ENCODE peak calls at places on chromosomes 1 and 21, in four cellular contexts. V, N, R and H are unnamed samples.

GRCh38 chr1:150981805-150982712 is at the start of gene ANXA9:
- DNase-seq in R (peak; percentile 51), N (no peak), V (no peak), H (no peak)

GRCh38 chr1:49190138-49190537 is 413.4 kb upstream of the BEND5 start:
- DNase-seq in R (no peak), N (no peak), V (no peak), H (no peak)

GRCh38 chr1:151251656-151252470 is 2.7 kb upstream of the PSMD4 start:
- DNase-seq in V (peak; percentile 46), N (peak; percentile 31), R (peak; percentile 90), H (no peak)

GRCh38 chr1:237556911-237557310 is 333.8 kb downstream of the ZP4 start:
- DNase-seq in R (no peak), N (no peak), V (no peak), H (no peak)

GRCh38 chr1:223712856-223713494 is 636 bp downstream of the CAPN2 start:
- DNase-seq in N (peak; percentile 47), V (no peak), R (peak; percentile 58), H (peak; percentile 28)

GRCh38 chr1:16090076-16090826 is 16.8 kb upstream of the FAM131C start:
- DNase-seq in N (no peak), V (no peak), R (no peak), H (no peak)

GRCh38 chr21:33011462-33011861 is 14.3 kb upstream of the OLIG2 start:
- DNase-seq in V (no peak), R (peak; percentile 95), N (no peak), H (peak; percentile 45)

GRCh38 chr1:239237912-239238311 is 148.5 kb upstream of the CHRM3 start:
- DNase-seq in V (no peak), R (no peak), N (no peak), H (no peak)

GRCh38 chr1:227844320-227845114 is 29.0 kb downstream of the PRSS38 start:
- DNase-seq in V (no peak), R (no peak), N (no peak), H (no peak)

GRCh38 chr1:52127181-52128175 is 14.4 kb upstream of the ZFYVE9 start:
- DNase-seq in R (peak; percentile 71), V (no peak), N (no peak), H (peak; percentile 36)

GRCh38 chr1:43044572-43045361 is 86.1 kb upstream of the SLC2A1 start:
- DNase-seq in V (no peak), R (no peak), N (no peak), H (no peak)
- H3K4me1 ChIP-seq in V (no peaks in the 10 kb centered on the region), R (no peaks in the 10 kb centered on the region), N (peaks cover 5% of the 10 kb centered on the region), H (no peaks in the 10 kb centered on the region)

DNA sequence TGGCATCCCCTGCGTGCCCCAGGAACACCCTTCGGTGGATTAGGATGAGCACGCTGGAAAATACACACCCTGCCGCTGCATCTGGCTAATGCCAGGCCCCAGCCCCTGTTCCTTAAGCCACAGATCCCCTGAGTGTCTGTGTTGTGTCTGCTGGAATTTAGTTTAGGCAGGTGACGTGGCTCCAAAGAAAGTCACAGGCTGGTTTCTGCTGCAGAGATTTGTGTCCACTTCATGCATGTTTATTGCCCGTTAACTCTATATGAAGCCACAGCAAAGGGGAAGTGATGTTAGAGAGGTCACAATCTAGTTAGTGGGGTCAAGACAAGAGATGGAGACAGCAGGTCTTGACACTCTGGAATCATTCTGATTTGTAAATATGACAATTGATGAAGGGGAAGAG is 120.1 kb upstream of the IRF2BP2 start:
- DNase-seq in R (no peak), N (no peak), V (no peak), H (no peak)
- H3K4me1 ChIP-seq in R (peaks cover 21% of the 10 kb centered on the region), N (peaks cover 56% of the 10 kb centered on the region), V (peaks cover 27% of the 10 kb centered on the region), H (peaks cover 33% of the 10 kb centered on the region)

GRCh38 chr1:167618366-167618765 is 11.7 kb upstream of the RCSD1 start:
- DNase-seq in N (no peak), V (no peak), R (no peak), H (no peak)

GRCh38 chr1:167617100-167617949 is 12.7 kb upstream of the RCSD1 start:
- DNase-seq in V (no peak), R (peak; percentile 54), N (peak; percentile 37), H (peak; percentile 41)

GRCh38 chr1:167616521-167616920 is 13.5 kb upstream of the RCSD1 start:
- DNase-seq in N (no peak), R (no peak), V (no peak), H (no peak)

GRCh38 chr1:167618789-167619188 is 11.2 kb upstream of the RCSD1 start:
- DNase-seq in N (no peak), V (no peak), R (no peak), H (no peak)

DNA sequence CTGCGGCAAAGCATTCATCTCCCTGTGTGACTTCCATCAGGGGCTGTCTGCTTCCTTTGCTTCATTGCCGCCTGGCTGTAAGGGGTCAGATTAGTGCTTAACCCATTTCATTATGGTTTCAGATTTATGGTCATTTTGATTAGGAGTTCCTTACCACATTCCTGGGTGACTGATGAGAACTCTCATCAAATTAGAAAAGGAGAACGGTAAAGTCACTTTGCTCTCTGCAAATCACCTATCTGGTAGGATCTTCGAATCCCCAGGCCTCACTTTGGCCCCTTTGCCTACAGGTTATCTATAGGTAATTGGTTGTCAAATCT is 12.1 kb upstream of the RCSD1 start:
- DNase-seq in V (no peak), R (no peak), N (no peak), H (no peak)
- H3K4me1 ChIP-seq in V (peaks cover 11% of the 10 kb centered on the region), R (peaks cover 15% of the 10 kb centered on the region), N (peaks cover 35% of the 10 kb centered on the region), H (no peaks in the 10 kb centered on the region)

GRCh38 chr1:67573481-67573880 is 111.5 kb upstream of the GADD45A start:
- DNase-seq in V (no peak), R (no peak), N (no peak), H (no peak)

GRCh38 chr1:67570473-67571143 is 114.4 kb upstream of the GADD45A start:
- DNase-seq in N (no peak), R (peak; percentile 97), V (no peak), H (no peak)

GRCh38 chr1:67572594-67573221 is 112.3 kb upstream of the GADD45A start:
- DNase-seq in R (peak; percentile 43), V (no peak), N (peak; percentile 53), H (no peak)

GRCh38 chr1:67571406-67571805 is 113.6 kb upstream of the GADD45A start:
- DNase-seq in V (no peak), R (no peak), N (no peak), H (no peak)

DNA sequence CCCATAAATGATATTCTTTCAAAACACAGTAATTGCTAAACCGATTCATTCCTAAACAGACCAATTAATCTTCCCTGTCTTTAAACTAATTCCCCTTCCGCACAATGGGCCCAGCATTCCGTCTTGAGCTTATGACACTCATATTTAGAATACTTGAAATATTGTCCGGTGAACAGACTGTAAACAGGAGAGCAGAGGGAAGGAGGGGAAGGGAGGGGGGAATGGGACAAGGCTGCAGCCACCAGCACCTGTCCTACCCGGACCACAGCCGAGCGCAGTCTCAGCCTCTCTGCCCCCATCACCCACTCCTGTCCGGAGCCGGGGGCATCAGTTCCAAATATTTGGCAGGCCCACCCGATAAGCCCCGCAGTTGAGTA is 112.8 kb upstream of the GADD45A start:
- DNase-seq in R (no peak), V (no peak), N (no peak), H (no peak)
- H3K4me1 ChIP-seq in R (peaks cover 43% of the 10 kb centered on the region), V (peaks cover 41% of the 10 kb centered on the region), N (peaks cover 36% of the 10 kb centered on the region), H (no peaks in the 10 kb centered on the region)

GRCh38 chr21:15050588-15051377 is 14.0 kb downstream of the NRIP1 start:
- DNase-seq in R (no peak), N (no peak), V (no peak), H (no peak)
- H3K4me1 ChIP-seq in R (peaks cover 18% of the 10 kb centered on the region), N (peaks cover 82% of the 10 kb centered on the region), V (peaks cover 26% of the 10 kb centered on the region), H (peaks cover 8% of the 10 kb centered on the region)

GRCh38 chr1:171488190-171488929 is 3.0 kb downstream of the PRRC2C start:
- DNase-seq in N (no peak), V (no peak), R (no peak), H (no peak)

GRCh38 chr1:171495444-171495843 is 10.1 kb downstream of the PRRC2C start:
- DNase-seq in V (no peak), N (no peak), R (peak; percentile 20), H (no peak)

DNA sequence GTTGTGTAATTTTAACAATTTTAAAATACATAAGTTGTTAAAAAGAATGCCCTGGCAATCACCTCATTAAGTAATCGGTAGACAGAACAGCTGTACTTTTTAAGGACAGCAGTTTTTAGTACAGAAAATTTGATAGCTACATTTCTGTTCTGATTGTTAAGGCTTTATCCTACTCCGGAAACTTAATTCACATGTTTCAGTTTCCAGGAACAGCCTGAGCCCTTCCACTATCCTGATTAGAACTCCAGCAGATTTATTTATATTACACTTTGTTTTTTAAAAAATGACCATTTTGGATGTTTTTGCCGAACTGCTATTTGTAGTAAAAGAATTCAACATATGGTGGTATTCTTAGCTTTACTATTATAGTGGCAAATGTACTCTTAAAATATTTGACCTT is 8.8 kb downstream of the PRRC2C start:
- DNase-seq in N (no peak), R (no peak), V (no peak), H (no peak)
- H3K4me1 ChIP-seq in N (peaks cover 90% of the 10 kb centered on the region), R (peaks cover 20% of the 10 kb centered on the region), V (peaks cover 89% of the 10 kb centered on the region), H (peaks cover 5% of the 10 kb centered on the region)

GRCh38 chr21:34695434-34695833 is 26.6 kb downstream of the CLIC6 start:
- DNase-seq in V (no peak), R (no peak), N (no peak), H (no peak)
- H3K4me1 ChIP-seq in V (no peaks in the 10 kb centered on the region), R (peaks cover 3% of the 10 kb centered on the region), N (peaks cover 2% of the 10 kb centered on the region), H (no peaks in the 10 kb centered on the region)

DNA sequence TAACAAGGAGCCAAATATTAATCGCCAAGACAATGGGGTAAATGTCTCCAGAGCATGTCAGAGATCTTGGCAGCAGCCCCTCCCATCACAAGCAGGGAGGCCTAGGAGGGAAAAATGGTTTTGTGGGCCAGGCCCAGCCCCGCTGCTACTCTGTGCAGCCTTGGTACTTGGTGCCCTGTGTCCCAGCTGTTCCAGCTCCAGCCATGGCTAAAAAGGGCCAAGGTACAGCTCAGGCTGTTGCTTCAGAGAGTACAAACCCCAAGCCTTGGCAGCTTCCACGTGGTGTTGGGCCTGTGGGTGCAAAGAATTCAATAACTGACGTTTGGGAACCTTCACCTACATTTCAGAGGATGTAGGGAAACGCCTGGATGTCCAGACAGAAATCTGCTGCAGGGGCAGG is 10.4 kb downstream of the UBE2G2 start:
- DNase-seq in V (no peak), N (no peak), R (no peak), H (no peak)
- H3K4me1 ChIP-seq in V (peaks cover 7% of the 10 kb centered on the region), N (peaks cover 20% of the 10 kb centered on the region), R (peaks cover 11% of the 10 kb centered on the region), H (no peaks in the 10 kb centered on the region)

GRCh38 chr1:234533975-234534876 is 55.2 kb upstream of the TARBP1 start:
- DNase-seq in V (peak; percentile 87), R (peak; percentile 97), N (peak; percentile 94), H (peak; percentile 99)

GRCh38 chr1:234533034-234533571 is 54.1 kb upstream of the TARBP1 start:
- DNase-seq in N (peak; percentile 58), V (peak; percentile 23), R (peak; percentile 98), H (peak; percentile 90)

GRCh38 chr1:234531181-234532132 is 52.5 kb upstream of the TARBP1 start:
- DNase-seq in N (peak; percentile 70), R (peak; percentile 94), V (peak; percentile 58), H (peak; percentile 92)

GRCh38 chr1:234530641-234531040 is 51.7 kb upstream of the TARBP1 start:
- DNase-seq in N (no peak), R (no peak), V (no peak), H (no peak)

DNA sequence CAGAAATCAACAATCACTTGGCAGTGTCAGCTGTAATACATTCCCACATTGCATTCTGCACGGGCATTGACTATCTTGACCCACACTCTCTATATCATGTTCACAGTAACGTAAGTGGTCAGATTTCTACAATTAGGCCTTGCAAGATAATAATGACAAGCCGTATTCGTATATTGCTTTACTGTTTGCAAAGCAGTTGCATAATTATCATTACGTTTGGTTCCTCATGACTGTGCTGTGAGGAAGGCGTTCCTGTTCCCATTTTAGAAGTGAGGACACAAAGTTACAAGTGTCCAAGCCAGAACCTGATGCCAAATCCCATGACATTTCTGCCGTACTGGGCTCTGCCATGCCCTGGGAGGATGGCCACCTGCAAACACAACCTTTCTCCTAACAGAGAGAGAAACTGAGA is 53.5 kb upstream of the TARBP1 start:
- DNase-seq in R (peak; percentile 53), V (peak; percentile 28), N (no peak), H (peak; percentile 91)
- H3K4me1 ChIP-seq in R (peaks cover 56% of the 10 kb centered on the region), V (peaks cover 98% of the 10 kb centered on the region), N (peaks cover 100% of the 10 kb centered on the region), H (peaks cover 79% of the 10 kb centered on the region)